ENCODE peak calls at places on chromosomes 1 and 21, in ten cellular contexts. T is colonic mucosa; R is RWPE1; I is HEK293T; X is activated T-cell treated with anti-CD3 and anti-CD28 coated beads for 1 hour; U is SHP77; Y is right cardiac atrium; K is NCI-H1105; Z is WTC11; S is activated CD4-positive, alpha-beta T cell treated with anti-CD3 and anti-CD28 coated beads for 48 hours. E is an unnamed sample.

GRCh38 chr21:42238185-42238934 is 19.4 kb downstream of the ABCG1 start:
- DNase-seq in T (no peak), R (no peak), I (no peak), X (no peak), U (no peak), Y (no peak), K (no peak), Z (no peak), S (peak), E (no peak)

GRCh38 chr1:12037486-12038355 is 18.4 kb downstream of the MIIP start:
- DNase-seq in T (no peak), R (no peak), I (no peak), X (no peak), U (no peak), Y (no peak), K (no peak), Z (no peak), S (no peak), E (no peak)

GRCh38 chr1:209162651-209163050 is 420.9 kb upstream of the CAMK1G start:
- DNase-seq in T (no peak), R (no peak), I (no peak), X (no peak), U (no peak), Y (no peak), K (no peak), Z (no peak), S (no peak), E (no peak)

GRCh38 chr1:107076846-107077245 is 20.4 kb downstream of the PRMT6 start:
- DNase-seq in T (no peak), R (peak), I (no peak), X (no peak), U (no peak), Y (no peak), K (no peak), Z (no peak), S (no peak), E (no peak)

GRCh38 chr1:20416706-20417105 is 69.3 kb downstream of the CAMK2N1 start:
- DNase-seq in T (no peak), R (no peak), I (no peak), X (no peak), U (no peak), Y (no peak), K (no peak), Z (no peak), S (no peak), E (no peak)

GRCh38 chr21:44057055-44057454 is 44.9 kb downstream of the TRAPPC10 start:
- DNase-seq in T (no peak), R (no peak), I (no peak), X (no peak), U (no peak), Y (no peak), K (no peak), Z (no peak), S (no peak), E (no peak)

GRCh38 chr1:32702599-32703478 is at the start of gene SYNC:
- DNase-seq in T (peak), R (peak), I (peak), X (no peak), U (no peak), Y (peak), K (peak), Z (no peak), S (peak), E (peak)

GRCh38 chr1:112064344-112064743 is 74.9 kb upstream of the KCND3 start:
- DNase-seq in T (no peak), R (no peak), I (no peak), X (no peak), U (no peak), Y (no peak), K (no peak), Z (no peak), S (no peak), E (no peak)

GRCh38 chr1:58584082-58584895 is 7.2 kb upstream of the TACSTD2 start:
- DNase-seq in T (peak), R (peak), I (no peak), X (no peak), U (peak), Y (peak), K (no peak), Z (no peak), S (peak), E (peak)

GRCh38 chr21:33936221-33937038 is 20.8 kb upstream of the ATP5PO start:
- DNase-seq in T (no peak), R (no peak), I (no peak), X (no peak), U (no peak), Y (no peak), K (no peak), Z (no peak), S (no peak), E (no peak)

E was measured in GM13976.